ENCODE peak calls at places on chromosomes 13 and 19, in seven cellular contexts. Z, D, R, P, E, V and K are unnamed samples.

GRCh38 chr19:33175156-33175782 is 18.9 kb upstream of the LRP3 start:
- DNase-seq in Z (no peak), D (no peak), R (no peak), P (no peak), E (no peak), V (no peak), K (no peak)

GRCh38 chr19:34734601-34735103 is 609 bp downstream of the ZNF181 start:
- DNase-seq in Z (no peak), D (no peak), R (no peak), P (no peak), E (no peak), V (no peak), K (no peak)

GRCh38 chr13:42649761-42650289 is 75.9 kb downstream of the TNFSF11 start:
- DNase-seq in Z (no peak), D (no peak), R (no peak), P (no peak), E (no peak), V (no peak), K (no peak)

GRCh38 chr19:48480476-48481190 is 11.5 kb downstream of the CYTH2 start:
- DNase-seq in Z (no peak), D (peak), R (no peak), P (no peak), E (no peak), V (peak), K (no peak)

GRCh38 chr13:30872685-30873443 is 33.2 kb upstream of the MEDAG start:
- DNase-seq in Z (no peak), D (peak), R (no peak), P (no peak), E (peak), V (no peak), K (no peak)

GRCh38 chr19:19259741-19260140 is 13.4 kb downstream of the TM6SF2 start:
- DNase-seq in Z (no peak), D (no peak), R (no peak), P (peak), E (no peak), V (no peak), K (no peak)

GRCh38 chr19:48395499-48395898 is 2.0 kb downstream of the GRIN2D start:
- DNase-seq in Z (no peak), D (no peak), R (no peak), P (no peak), E (no peak), V (no peak), K (no peak)

GRCh38 chr13:113612626-113613025 is 28.1 kb downstream of the TFDP1 start:
- DNase-seq in Z (no peak), D (no peak), R (no peak), P (no peak), E (no peak), V (no peak), K (no peak)

GRCh38 chr13:46181799-46182490 is at the start of gene LCP1:
- DNase-seq in Z (peak), D (no peak), R (no peak), P (peak), E (no peak), V (no peak), K (no peak)

GRCh38 chr13:101127741-101128353 is 288.5 kb downstream of the NALCN start:
- DNase-seq in Z (no peak), D (peak), R (no peak), P (peak), E (no peak), V (no peak), K (no peak)

GRCh38 chr13:91574756-91575155 is 176.3 kb downstream of the GPC5 start:
- DNase-seq in Z (no peak), D (peak), R (no peak), P (no peak), E (no peak), V (no peak), K (no peak)

GRCh38 chr13:89701913-89702312 is 1645.6 kb upstream of the MIR17HG start:
- DNase-seq in Z (no peak), D (no peak), R (no peak), P (no peak), E (no peak), V (no peak), K (no peak)

GRCh38 chr19:43777163-43777700 is 3.5 kb downstream of the KCNN4 start:
- DNase-seq in Z (no peak), D (peak), R (no peak), P (no peak), E (no peak), V (no peak), K (no peak)

GRCh38 chr19:16949496-16950023 is 60.8 kb downstream of the F2RL3 start:
- DNase-seq in Z (no peak), D (no peak), R (no peak), P (no peak), E (no peak), V (no peak), K (no peak)

GRCh38 chr13:109113427-109113826 is 484.0 kb downstream of the MYO16 start:
- DNase-seq in Z (no peak), D (no peak), R (no peak), P (no peak), E (no peak), V (no peak), K (no peak)

GRCh38 chr19:39171479-39172465 is 25.0 kb upstream of the NCCRP1 start:
- DNase-seq in Z (no peak), D (no peak), R (no peak), P (no peak), E (no peak), V (no peak), K (no peak)

GRCh38 chr19:48553676-48554384 is 1.9 kb downstream of the SULT2B1 start:
- DNase-seq in Z (no peak), D (peak), R (no peak), P (no peak), E (no peak), V (no peak), K (no peak)

GRCh38 chr19:28862238-28862637 is 350.7 kb downstream of the UQCRFS1 start:
- DNase-seq in Z (no peak), D (no peak), R (no peak), P (no peak), E (no peak), V (no peak), K (no peak)

GRCh38 chr13:62207388-62207787 is 791.7 kb upstream of the PCDH20 start:
- DNase-seq in Z (no peak), D (no peak), R (no peak), P (no peak), E (no peak), V (no peak), K (no peak)

GRCh38 chr13:44755872-44756271 is 179.7 kb upstream of the TSC22D1 start:
- DNase-seq in Z (no peak), D (peak), R (no peak), P (no peak), E (peak), V (no peak), K (peak)

GRCh38 chr19:38378866-38379265 is 4.5 kb downstream of the PSMD8 start:
- DNase-seq in Z (no peak), D (no peak), R (no peak), P (no peak), E (no peak), V (no peak), K (no peak)

GRCh38 chr19:16001481-16002312 is 52.9 kb downstream of the OR10H4 start:
- DNase-seq in Z (peak), D (peak), R (peak), P (peak), E (peak), V (no peak), K (no peak)

GRCh38 chr19:18672606-18673337 is 10.7 kb upstream of the CRTC1 start:
- DNase-seq in Z (no peak), D (peak), R (no peak), P (no peak), E (no peak), V (no peak), K (no peak)

GRCh38 chr19:46623915-46624502 is 880 bp downstream of the PTGIR start:
- DNase-seq in Z (no peak), D (no peak), R (no peak), P (no peak), E (no peak), V (no peak), K (no peak)

GRCh38 chr13:99465454-99465853 is 35.8 kb upstream of the TM9SF2 start:
- DNase-seq in Z (no peak), D (no peak), R (no peak), P (no peak), E (no peak), V (no peak), K (no peak)

GRCh38 chr19:29651622-29652394 is 13.5 kb upstream of the PLEKHF1 start:
- DNase-seq in Z (no peak), D (no peak), R (no peak), P (no peak), E (no peak), V (no peak), K (no peak)

GRCh38 chr19:30222428-30222873 is 149.7 kb upstream of the ZNF536 start:
- DNase-seq in Z (no peak), D (no peak), R (no peak), P (no peak), E (no peak), V (no peak), K (no peak)

GRCh38 chr19:50548191-50549058 is 19.8 kb downstream of the LRRC4B start:
- DNase-seq in Z (no peak), D (no peak), R (no peak), P (no peak), E (no peak), V (no peak), K (no peak)

GRCh38 chr13:81446441-81446840 is 1105.5 kb upstream of the SPRY2 start:
- DNase-seq in Z (no peak), D (no peak), R (no peak), P (no peak), E (no peak), V (no peak), K (no peak)

GRCh38 chr19:14006766-14007562 is 844 bp upstream of the RFX1 start:
- DNase-seq in Z (peak), D (no peak), R (no peak), P (no peak), E (no peak), V (peak), K (no peak)

GRCh38 chr19:703651-704446 is 4.9 kb upstream of the PALM start:
- DNase-seq in Z (peak), D (peak), R (no peak), P (peak), E (no peak), V (peak), K (no peak)

GRCh38 chr13:48678316-48678715 is 24.6 kb downstream of the CYSLTR2 start:
- DNase-seq in Z (no peak), D (no peak), R (no peak), P (no peak), E (no peak), V (no peak), K (no peak)

GRCh38 chr19:33784432-33784831 is 12.2 kb upstream of the KCTD15 start:
- DNase-seq in Z (no peak), D (no peak), R (no peak), P (no peak), E (no peak), V (no peak), K (no peak)

GRCh38 chr13:110154370-110155031 is 152.5 kb downstream of the COL4A1 start:
- DNase-seq in Z (no peak), D (no peak), R (no peak), P (no peak), E (no peak), V (no peak), K (no peak)

GRCh38 chr19:38596057-38596981 is 21.4 kb downstream of the MAP4K1 start:
- DNase-seq in Z (no peak), D (no peak), R (no peak), P (no peak), E (no peak), V (no peak), K (no peak)

GRCh38 chr19:29381353-29382203 is 144.2 kb upstream of the VSTM2B start:
- DNase-seq in Z (no peak), D (no peak), R (no peak), P (no peak), E (no peak), V (no peak), K (no peak)

GRCh38 chr19:55537741-55538111 is 793 bp upstream of the SBK2 start:
- DNase-seq in Z (no peak), D (no peak), R (no peak), P (no peak), E (no peak), V (no peak), K (no peak)

GRCh38 chr19:45278087-45278486 is 27.0 kb downstream of the MARK4 start:
- DNase-seq in Z (no peak), D (no peak), R (no peak), P (no peak), E (no peak), V (no peak), K (no peak)

GRCh38 chr13:36088001-36088400 is 43.2 kb downstream of the DCLK1 start:
- DNase-seq in Z (no peak), D (no peak), R (no peak), P (no peak), E (peak), V (no peak), K (no peak)

GRCh38 chr13:36084131-36084530 is 47.1 kb downstream of the DCLK1 start:
- DNase-seq in Z (no peak), D (no peak), R (no peak), P (no peak), E (no peak), V (no peak), K (no peak)

GRCh38 chr13:36089130-36089529 is 42.1 kb downstream of the DCLK1 start:
- DNase-seq in Z (no peak), D (no peak), R (no peak), P (no peak), E (no peak), V (no peak), K (no peak)

GRCh38 chr13:36088463-36088862 is 42.7 kb downstream of the DCLK1 start:
- DNase-seq in Z (no peak), D (no peak), R (no peak), P (no peak), E (no peak), V (no peak), K (no peak)

DNA sequence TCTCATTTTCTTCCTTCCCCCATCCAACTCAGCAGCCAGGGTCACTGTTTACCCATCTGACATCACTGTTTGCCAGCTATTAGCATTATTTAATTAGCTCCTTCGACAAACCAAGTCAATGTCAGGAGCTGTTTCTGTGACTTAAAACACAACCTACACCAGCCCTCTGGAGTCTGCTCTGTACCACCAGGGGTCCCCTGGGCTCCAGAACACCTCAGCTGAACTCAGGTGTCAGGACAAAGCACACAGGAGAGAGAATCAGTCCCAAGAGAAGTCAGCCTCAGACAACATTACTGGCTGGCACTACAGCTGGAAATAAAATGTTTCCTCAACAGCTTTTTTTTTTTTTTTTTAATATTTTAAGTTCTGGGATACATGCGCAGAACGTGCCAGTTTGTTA is 45.1 kb downstream of the DCLK1 start:
- DNase-seq in Z (no peak), D (no peak), R (no peak), P (no peak), E (no peak), V (no peak), K (no peak)
- TF ChIP-seq CTCF in Z (no peak), D (no peak), R (no peak), P (no peak), E (peak), V (no peak), K (no peak)

GRCh38 chr19:2477732-2478191 is 1.8 kb downstream of the GADD45B start:
- DNase-seq in Z (no peak), D (peak), R (no peak), P (peak), E (no peak), V (no peak), K (no peak)
- H3K4me3 ChIP-seq in Z (peak), D (peak), R (peak), P (peak), E (peak), V (peak), K (peak)

DNA sequence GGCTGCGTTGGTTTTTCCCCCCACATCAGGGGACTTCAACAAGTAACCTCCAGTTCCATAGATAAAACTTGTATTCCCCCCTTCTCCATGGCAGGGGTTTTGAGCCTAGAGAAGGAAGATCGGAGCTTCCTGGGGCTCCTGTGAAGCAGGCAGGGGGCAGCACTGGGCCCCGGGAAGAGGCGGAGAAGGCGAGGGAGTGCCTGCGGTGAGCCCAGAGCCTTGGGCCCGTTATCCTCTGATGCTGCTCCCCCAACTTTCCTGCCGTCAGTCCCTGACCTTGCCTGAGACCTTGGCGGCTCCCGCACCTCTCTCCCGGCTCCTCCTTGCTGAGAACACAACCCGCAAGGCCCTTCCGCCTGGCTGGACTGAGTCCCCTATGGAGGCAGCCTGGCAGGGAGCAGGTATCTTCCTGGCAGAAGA is 2.5 kb downstream of the LIPE start:
- DNase-seq in Z (no peak), D (no peak), R (no peak), P (no peak), E (no peak), V (no peak), K (no peak)
- TF ChIP-seq CTCF in Z (no peak), D (peak), R (no peak), P (no peak), E (peak), V (peak), K (peak)

DNA sequence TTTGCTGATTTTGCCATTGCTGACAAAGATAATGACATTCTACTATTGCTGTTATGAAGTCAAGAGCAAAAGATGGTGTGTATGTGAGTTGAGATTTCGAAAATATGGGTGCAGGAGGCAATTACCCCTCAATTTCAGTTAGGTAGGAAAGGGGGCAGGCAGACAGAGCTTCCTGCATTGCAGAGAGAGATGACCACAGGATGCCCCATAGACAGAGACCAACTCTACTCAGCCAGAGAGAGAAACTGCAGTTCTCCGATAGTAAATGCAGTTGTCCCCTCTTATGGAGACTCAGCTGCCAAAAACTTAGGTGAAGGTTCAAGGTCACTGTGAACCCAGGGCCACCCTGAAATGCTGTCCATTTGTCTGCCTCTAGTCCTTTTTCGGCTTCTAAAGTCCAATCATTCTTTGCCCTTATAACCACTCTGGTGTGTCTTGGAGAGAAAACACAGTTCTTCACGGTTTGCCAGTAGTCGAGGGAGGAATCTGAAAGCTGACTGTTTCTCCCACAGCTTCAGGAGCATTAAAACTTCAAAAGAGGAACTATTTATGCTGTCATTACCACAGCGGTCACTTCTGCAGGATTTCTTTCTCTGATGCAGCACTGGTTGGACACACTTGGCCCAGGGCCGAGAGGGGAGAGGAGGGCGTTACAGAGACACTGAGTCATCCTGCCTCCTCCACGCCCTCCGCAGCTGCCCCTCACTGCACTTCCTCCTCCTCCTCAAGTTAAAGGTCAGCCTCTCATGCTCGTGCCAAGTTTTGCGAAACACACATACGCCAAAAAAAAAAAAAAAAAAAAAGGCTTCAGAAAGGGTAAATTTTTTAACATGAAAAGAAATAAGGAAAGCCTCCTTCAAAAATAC is 264.3 kb downstream of the FOXO1 start:
- DNase-seq in Z (peak), D (peak), R (peak), P (no peak), E (peak), V (peak), K (peak)
- H3K4me3 ChIP-seq in Z (no peak), D (no peak), R (no peak), P (no peak), E (no peak), V (peak), K (no peak)

DNA sequence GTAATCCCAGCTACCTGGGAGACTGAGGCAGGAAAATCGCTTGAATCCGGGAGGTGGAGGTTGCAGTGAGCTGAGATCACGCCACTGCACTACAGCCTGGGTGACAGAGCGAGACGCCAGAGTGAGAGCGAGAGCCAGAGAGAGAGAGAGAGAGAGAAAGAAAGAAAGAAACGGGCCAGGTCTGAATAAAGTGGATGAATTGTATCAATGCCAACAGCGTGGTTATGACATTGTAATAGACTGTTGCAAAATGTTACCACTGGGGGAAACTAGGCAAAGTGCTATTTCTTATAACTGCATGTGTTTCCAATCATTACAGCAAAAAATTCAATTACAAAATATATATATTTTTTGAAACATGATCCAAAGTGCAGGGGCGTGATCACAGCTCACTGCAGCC is 11.8 kb upstream of the BTBD2 start:
- DNase-seq in Z (no peak), D (peak), R (no peak), P (no peak), E (no peak), V (no peak), K (peak)
- TF ChIP-seq CTCF in Z (no peak), D (peak), R (no peak), P (no peak), E (no peak), V (no peak), K (no peak)